ENCODE peak calls at places on chromosomes 13 and 19, in five cellular contexts. One of them, this sample, is unnamed.

GRCh38 chr13:33087091-33087490 is 70.9 kb downstream of the KL start:
- DNase-seq in left ventricle myocardium inferior: no peak
- DNase-seq in ascending aorta: no peak
- DNase-seq in fibroblast of lung: peak; percentile 15
- DNase-seq in pancreas: no peak
- DNase-seq in this sample: no peak

GRCh38 chr13:30664689-30665088 is 47.0 kb downstream of the USPL1 start:
- DNase-seq in left ventricle myocardium inferior: no peak
- DNase-seq in ascending aorta: no peak
- DNase-seq in fibroblast of lung: no peak
- DNase-seq in pancreas: no peak
- DNase-seq in this sample: no peak

GRCh38 chr13:73835138-73835721 is 299.0 kb downstream of the KLF12 start:
- DNase-seq in left ventricle myocardium inferior: no peak
- DNase-seq in ascending aorta: no peak
- DNase-seq in fibroblast of lung: peak; percentile 68
- DNase-seq in pancreas: no peak
- DNase-seq in this sample: no peak

GRCh38 chr19:1773173-1773572 is 19.9 kb downstream of the ONECUT3 start:
- DNase-seq in left ventricle myocardium inferior: no peak
- DNase-seq in ascending aorta: no peak
- DNase-seq in fibroblast of lung: no peak
- DNase-seq in pancreas: no peak
- DNase-seq in this sample: no peak

GRCh38 chr19:56076413-56076998 is 44.6 kb downstream of the ZNF787 start:
- DNase-seq in left ventricle myocardium inferior: no peak
- DNase-seq in ascending aorta: no peak
- DNase-seq in fibroblast of lung: peak; percentile 64
- DNase-seq in pancreas: peak; percentile 69
- DNase-seq in this sample: no peak

GRCh38 chr19:7799640-7800355 is 30.2 kb upstream of the EVI5L start:
- DNase-seq in left ventricle myocardium inferior: peak; percentile 52
- DNase-seq in ascending aorta: peak; percentile 69
- DNase-seq in fibroblast of lung: peak; percentile 82
- DNase-seq in pancreas: peak; percentile 71
- DNase-seq in this sample: peak; percentile 73

GRCh38 chr13:30927595-30927994 is 4.9 kb upstream of the TEX26 start:
- DNase-seq in left ventricle myocardium inferior: no peak
- DNase-seq in ascending aorta: no peak
- DNase-seq in fibroblast of lung: no peak
- DNase-seq in pancreas: no peak
- DNase-seq in this sample: no peak

GRCh38 chr13:27338816-27339215 is 68.2 kb downstream of the RASL11A start:
- DNase-seq in left ventricle myocardium inferior: no peak
- DNase-seq in ascending aorta: no peak
- DNase-seq in fibroblast of lung: no peak
- DNase-seq in pancreas: no peak
- DNase-seq in this sample: no peak

GRCh38 chr13:51371768-51372399 is 32.4 kb downstream of the SERPINE3 start:
- DNase-seq in left ventricle myocardium inferior: no peak
- DNase-seq in ascending aorta: no peak
- DNase-seq in fibroblast of lung: no peak
- DNase-seq in pancreas: no peak
- DNase-seq in this sample: no peak

DNA sequence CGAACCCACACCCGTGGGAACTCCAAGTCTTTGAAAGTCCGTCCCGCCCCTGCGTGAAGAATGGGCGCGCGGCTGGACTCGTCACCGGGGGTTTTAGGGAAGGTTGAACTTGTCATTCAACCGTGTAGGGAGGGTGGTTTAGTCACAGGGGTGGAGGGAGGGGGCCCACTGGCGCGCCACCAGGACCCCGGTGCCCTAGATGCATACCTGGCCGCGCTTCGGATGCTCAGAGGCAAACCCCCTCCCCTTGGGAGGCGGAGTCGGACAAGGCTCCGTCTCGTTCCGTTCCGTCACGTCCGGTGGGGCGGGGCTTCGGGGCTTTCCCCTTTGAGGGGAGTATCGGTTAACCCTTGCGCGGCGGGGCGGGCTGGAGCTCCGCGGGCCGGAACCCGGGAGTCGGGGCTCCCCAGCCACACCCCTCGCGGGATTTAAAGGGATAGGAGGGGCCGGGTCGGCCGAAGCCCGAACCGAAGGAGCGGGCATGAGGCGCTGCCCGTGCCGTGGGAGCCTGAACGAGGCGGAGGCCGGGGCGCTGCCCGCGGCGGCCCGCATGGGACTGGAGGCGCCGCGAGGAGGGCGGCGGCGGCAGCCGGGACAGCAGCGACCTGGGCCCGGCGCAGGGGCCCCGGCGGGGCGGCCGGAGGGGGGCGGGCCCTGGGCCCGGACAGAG is at the start of the genes COQ8B and ITPKC:
- DNase-seq in left ventricle myocardium inferior: peak; percentile 100
- DNase-seq in ascending aorta: peak; percentile 99
- DNase-seq in fibroblast of lung: peak; percentile 97
- DNase-seq in pancreas: peak; percentile 100
- DNase-seq in this sample: peak; percentile 99
- H3K4me1 ChIP-seq in left ventricle myocardium inferior: peaks cover 77% of the 10 kb centered on the region
- H3K4me1 ChIP-seq in ascending aorta: peaks cover 7% of the 10 kb centered on the region
- H3K4me1 ChIP-seq in fibroblast of lung: peaks cover 8% of the 10 kb centered on the region
- H3K4me1 ChIP-seq in pancreas: peaks cover 22% of the 10 kb centered on the region
- H3K4me1 ChIP-seq in this sample: peaks cover 70% of the 10 kb centered on the region

GRCh38 chr19:50838239-50838638 is 4.9 kb upstream of the KLK15 start:
- DNase-seq in left ventricle myocardium inferior: no peak
- DNase-seq in ascending aorta: no peak
- DNase-seq in fibroblast of lung: no peak
- DNase-seq in pancreas: no peak
- DNase-seq in this sample: no peak
- H3K27me3 ChIP-seq in left ventricle myocardium inferior: peaks cover 52% of the 10 kb centered on the region
- H3K27me3 ChIP-seq in ascending aorta: no peaks in the 10 kb centered on the region
- H3K27me3 ChIP-seq in fibroblast of lung: no peaks in the 10 kb centered on the region
- H3K27me3 ChIP-seq in pancreas: no peaks in the 10 kb centered on the region
- H3K27me3 ChIP-seq in this sample: no peaks in the 10 kb centered on the region

DNA sequence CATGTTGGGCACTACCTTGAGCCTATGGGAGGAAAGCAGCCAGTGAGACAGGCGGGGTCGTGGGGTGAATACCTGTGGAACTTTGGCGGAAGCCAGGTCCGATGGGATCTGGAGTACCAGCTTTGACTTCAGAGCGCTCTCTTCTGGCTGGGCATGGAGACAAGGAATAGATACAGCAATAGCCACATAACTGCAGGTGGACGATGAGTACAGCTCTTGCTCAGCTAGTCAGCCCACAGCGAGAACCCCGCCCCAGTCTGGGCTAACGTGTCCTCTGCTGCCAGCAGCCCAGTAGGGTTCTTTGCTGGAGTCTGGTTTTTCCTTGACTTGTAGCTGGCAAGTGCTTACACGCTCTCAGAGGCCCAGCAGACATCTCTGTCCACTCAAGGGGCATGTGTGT is 83.4 kb downstream of the SIPA1L3 start:
- DNase-seq in left ventricle myocardium inferior: no peak
- DNase-seq in ascending aorta: no peak
- DNase-seq in fibroblast of lung: no peak
- DNase-seq in pancreas: no peak
- DNase-seq in this sample: no peak
- TF ChIP-seq CTCF in left ventricle myocardium inferior: no peak
- TF ChIP-seq CTCF in ascending aorta: no peak
- TF ChIP-seq CTCF in fibroblast of lung: no peak
- TF ChIP-seq CTCF in pancreas: no peak
- TF ChIP-seq CTCF in this sample: no peak

GRCh38 chr19:19619121-19619848 is 798 bp upstream of the PBX4 start:
- DNase-seq in left ventricle myocardium inferior: no peak
- DNase-seq in ascending aorta: no peak
- DNase-seq in fibroblast of lung: no peak
- DNase-seq in pancreas: peak; percentile 60
- DNase-seq in this sample: no peak

GRCh38 chr19:19613456-19613855 is 5.0 kb downstream of the PBX4 start:
- DNase-seq in left ventricle myocardium inferior: no peak
- DNase-seq in ascending aorta: no peak
- DNase-seq in fibroblast of lung: no peak
- DNase-seq in pancreas: no peak
- DNase-seq in this sample: no peak

GRCh38 chr19:19610376-19611240 is 7.9 kb downstream of the PBX4 start:
- DNase-seq in left ventricle myocardium inferior: no peak
- DNase-seq in ascending aorta: no peak
- DNase-seq in fibroblast of lung: peak; percentile 22
- DNase-seq in pancreas: no peak
- DNase-seq in this sample: no peak

GRCh38 chr19:19618384-19619051 is at the start of gene PBX4:
- DNase-seq in left ventricle myocardium inferior: peak; percentile 88
- DNase-seq in ascending aorta: peak; percentile 90
- DNase-seq in fibroblast of lung: peak; percentile 85
- DNase-seq in pancreas: peak; percentile 95
- DNase-seq in this sample: peak; percentile 86

DNA sequence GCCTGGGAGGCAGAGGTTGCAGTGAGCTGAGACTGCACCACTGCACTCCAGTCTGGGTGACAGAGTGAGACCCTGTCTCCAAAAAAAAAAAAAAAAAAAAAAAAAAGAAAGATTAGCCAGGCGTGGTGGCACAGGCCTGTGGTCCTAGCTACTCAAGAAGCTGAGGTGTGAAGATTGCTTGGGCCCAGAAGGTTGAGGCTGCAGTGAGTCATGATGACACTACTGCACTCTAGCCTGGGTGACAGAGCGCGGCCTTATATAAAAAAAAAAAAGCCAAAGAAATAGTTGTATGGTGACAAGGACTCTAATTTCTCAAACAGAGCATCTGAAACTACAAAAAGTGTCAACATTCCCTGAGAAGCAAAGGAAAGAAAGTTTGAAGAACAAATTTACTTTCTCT is 3.4 kb downstream of the PBX4 start:
- DNase-seq in left ventricle myocardium inferior: no peak
- DNase-seq in ascending aorta: no peak
- DNase-seq in fibroblast of lung: no peak
- DNase-seq in pancreas: no peak
- DNase-seq in this sample: no peak
- H3K4me1 ChIP-seq in left ventricle myocardium inferior: peaks cover 8% of the 10 kb centered on the region
- H3K4me1 ChIP-seq in ascending aorta: no peaks in the 10 kb centered on the region
- H3K4me1 ChIP-seq in fibroblast of lung: no peaks in the 10 kb centered on the region
- H3K4me1 ChIP-seq in pancreas: no peaks in the 10 kb centered on the region
- H3K4me1 ChIP-seq in this sample: no peaks in the 10 kb centered on the region

DNA sequence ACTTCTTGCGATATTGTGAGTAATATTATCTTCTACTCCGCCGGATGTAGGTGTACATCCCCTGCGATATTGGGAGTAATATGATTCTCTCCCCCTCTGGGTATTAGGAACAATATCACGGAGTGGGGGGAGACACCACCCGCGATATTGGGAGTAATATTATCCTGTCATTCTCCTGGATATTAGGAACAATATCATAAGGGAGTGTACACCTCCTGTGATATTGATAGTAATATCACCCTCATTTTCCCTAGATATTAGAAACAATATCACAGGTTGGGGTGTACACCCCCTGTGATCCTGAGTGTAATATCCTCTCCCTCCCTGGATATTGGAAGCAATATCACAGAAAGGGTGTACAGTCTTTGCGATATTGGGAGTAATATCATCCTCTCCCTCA is 64.3 kb upstream of the CEACAM21 start:
- DNase-seq in left ventricle myocardium inferior: no peak
- DNase-seq in ascending aorta: no peak
- DNase-seq in fibroblast of lung: no peak
- DNase-seq in pancreas: no peak
- DNase-seq in this sample: no peak
- H3K27me3 ChIP-seq in left ventricle myocardium inferior: peaks cover 76% of the 10 kb centered on the region
- H3K27me3 ChIP-seq in ascending aorta: no peaks in the 10 kb centered on the region
- H3K27me3 ChIP-seq in fibroblast of lung: no peaks in the 10 kb centered on the region
- H3K27me3 ChIP-seq in pancreas: peaks cover 13% of the 10 kb centered on the region
- H3K27me3 ChIP-seq in this sample: no peaks in the 10 kb centered on the region

GRCh38 chr13:21762512-21762911 is 91.6 kb downstream of the FGF9 start:
- DNase-seq in left ventricle myocardium inferior: no peak
- DNase-seq in ascending aorta: no peak
- DNase-seq in fibroblast of lung: no peak
- DNase-seq in pancreas: no peak
- DNase-seq in this sample: no peak

GRCh38 chr13:21771075-21771474 is 100.2 kb downstream of the FGF9 start:
- DNase-seq in left ventricle myocardium inferior: no peak
- DNase-seq in ascending aorta: no peak
- DNase-seq in fibroblast of lung: no peak
- DNase-seq in pancreas: no peak
- DNase-seq in this sample: no peak

GRCh38 chr13:21767032-21767431 is 96.2 kb downstream of the FGF9 start:
- DNase-seq in left ventricle myocardium inferior: no peak
- DNase-seq in ascending aorta: no peak
- DNase-seq in fibroblast of lung: no peak
- DNase-seq in pancreas: no peak
- DNase-seq in this sample: no peak
- TF ChIP-seq CTCF in left ventricle myocardium inferior: no peak
- TF ChIP-seq CTCF in ascending aorta: no peak
- TF ChIP-seq CTCF in fibroblast of lung: no peak
- TF ChIP-seq CTCF in pancreas: no peak
- TF ChIP-seq CTCF in this sample: no peak